ENCODE peak calls at places on chromosomes 6 and 20, in nine cellular contexts. U is left lung, Z is tibial artery, X is brain microvascular endothelial cell, H is PC-9, J is epithelial cell of esophagus, F is activated B cell treated with CpG ODN at 0.5 μM for 24 hours, R is progenitor cell of endocrine pancreas, I is neural crest cell. Q is an unnamed sample.
A peak's percentile ranks its signal among the peaks of the same experiment; 100 is the strongest.

GRCh38 chr6:108132863-108133262 is 33.0 kb upstream of the NR2E1 start:
- DNase-seq in U (no peak), Z (no peak), X (no peak), H (no peak), J (no peak), F (no peak), R (no peak), I (no peak), Q (no peak)

GRCh38 chr6:108959972-108960582 is 111.9 kb downstream of the ARMC2 start:
- DNase-seq in U (no peak), Z (no peak), X (no peak), H (no peak), J (no peak), F (no peak), R (no peak), I (no peak), Q (no peak)

GRCh38 chr6:150250826-150251225 is 108.0 kb downstream of the PPP1R14C start:
- DNase-seq in U (no peak), Z (no peak), X (peak; percentile 41), H (peak; percentile 22), J (peak; percentile 100), F (no peak), R (no peak), I (no peak), Q (no peak)

GRCh38 chr6:53257001-53257400 is 91.7 kb downstream of the ELOVL5 start:
- DNase-seq in U (no peak), Z (no peak), X (no peak), H (no peak), J (no peak), F (no peak), R (no peak), I (no peak), Q (no peak)

GRCh38 chr6:145310116-145310515 is 425.2 kb downstream of the EPM2A start:
- DNase-seq in U (no peak), Z (no peak), X (no peak), H (no peak), J (peak; percentile 25), F (no peak), R (no peak), I (no peak), Q (no peak)

GRCh38 chr6:53628354-53629119 is 37.0 kb downstream of the KLHL31 start:
- DNase-seq in U (no peak), Z (no peak), X (no peak), H (no peak), J (peak; percentile 89), F (no peak), R (no peak), I (no peak), Q (no peak)

GRCh38 chr6:39188101-39188455 is 41.2 kb downstream of the KCNK5 start:
- DNase-seq in U (no peak), Z (no peak), X (no peak), H (no peak), J (no peak), F (no peak), R (no peak), I (no peak), Q (no peak)

GRCh38 chr6:24997905-24998304 is 62.1 kb upstream of the RIPOR2 start:
- DNase-seq in U (no peak), Z (no peak), X (no peak), H (no peak), J (no peak), F (no peak), R (no peak), I (no peak), Q (no peak)

GRCh38 chr20:37233471-37234253 is 28.0 kb downstream of the GHRH start:
- DNase-seq in U (no peak), Z (no peak), X (no peak), H (no peak), J (no peak), F (no peak), R (no peak), I (no peak), Q (no peak)

DNA sequence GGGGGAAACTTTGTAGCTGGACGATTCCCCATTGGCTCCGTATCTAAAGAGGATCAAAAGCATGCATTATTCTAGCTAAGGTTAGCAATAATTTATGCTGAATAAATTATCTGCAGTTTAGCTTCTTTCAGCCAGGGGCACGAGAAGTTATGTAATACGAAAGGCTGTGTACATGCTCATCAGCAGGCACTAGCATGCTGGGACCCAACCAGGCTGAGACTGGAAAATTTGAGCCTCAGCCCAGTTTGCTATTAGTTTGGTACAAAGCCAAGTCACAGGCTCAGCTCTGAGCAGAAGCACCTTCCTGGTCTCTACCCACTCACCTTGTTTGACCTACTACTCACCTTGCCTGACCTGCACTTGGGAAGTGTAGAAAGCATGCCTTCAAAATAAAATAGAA is 328.1 kb upstream of the ARID1B start:
- DNase-seq in U (no peak), Z (no peak), X (no peak), H (no peak), J (peak; percentile 71), F (no peak), R (no peak), I (no peak), Q (no peak)
- TF ChIP-seq CTCF in U (no peak), Z (no peak), X (no peak), H (no peak), J (peak; percentile 34), F (no peak), R (no peak), I (no peak), Q (no peak)

GRCh38 chr20:15976047-15976731 is 597.1 kb downstream of the KIF16B start:
- DNase-seq in U (no peak), Z (no peak), X (no peak), H (no peak), J (no peak), F (no peak), R (no peak), I (no peak), Q (no peak)
- TF ChIP-seq CTCF in U (no peak), Z (no peak), X (no peak), H (no peak), J (no peak), F (no peak), R (no peak), I (no peak), Q (no peak)

DNA sequence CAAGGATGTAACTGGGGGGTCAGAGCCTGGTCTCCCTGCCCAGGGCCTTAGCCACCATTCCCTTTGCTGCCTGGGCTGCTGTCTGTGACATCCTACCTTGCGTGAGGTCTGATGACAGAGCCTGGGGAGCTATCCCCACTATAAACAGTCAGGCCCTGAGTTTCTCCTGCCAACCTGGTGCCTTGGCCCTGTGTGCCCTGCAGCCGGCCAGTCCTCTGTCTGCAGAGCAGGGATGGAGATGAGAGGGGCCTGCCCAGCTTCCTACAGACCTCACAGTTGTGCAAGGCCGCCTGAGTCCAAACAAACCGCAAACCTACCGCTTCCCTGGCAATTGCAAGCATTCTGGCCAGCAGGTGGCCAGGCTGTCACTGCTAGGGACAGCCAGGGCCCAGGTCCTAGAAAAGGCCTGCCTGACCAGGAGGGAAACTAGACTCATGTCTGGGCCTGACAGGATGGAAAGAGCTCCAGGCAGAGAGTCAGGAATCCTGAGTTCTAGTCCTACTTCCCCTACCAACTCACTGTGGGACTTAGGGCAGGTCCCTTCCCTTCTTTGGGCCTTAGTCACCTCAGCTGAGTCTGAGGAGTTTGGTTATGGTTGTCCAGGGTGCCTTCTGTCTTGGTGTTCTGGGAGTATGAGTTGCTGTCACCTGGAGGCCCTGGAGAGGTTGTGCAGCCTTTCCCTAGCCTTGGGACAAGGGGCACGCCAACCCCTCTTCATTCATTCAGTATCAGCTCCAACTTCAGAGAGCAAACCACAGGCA is 86.2 kb downstream of the VEGFA start:
- DNase-seq in U (no peak), Z (no peak), X (peak; percentile 26), H (peak; percentile 49), J (peak; percentile 26), F (no peak), R (peak; percentile 43), I (no peak), Q (no peak)
- TF ChIP-seq CTCF in U (peak; percentile 14), Z (no peak), X (peak; percentile 73), H (peak; percentile 66), J (peak; percentile 33), F (no peak), R (peak; percentile 71), I (peak; percentile 60), Q (peak; percentile 66)

GRCh38 chr6:139107051-139107450 is 27.8 kb upstream of the HECA start:
- DNase-seq in U (no peak), Z (no peak), X (no peak), H (no peak), J (no peak), F (no peak), R (no peak), I (no peak), Q (no peak)

GRCh38 chr6:139112561-139112960 is 22.3 kb upstream of the HECA start:
- DNase-seq in U (no peak), Z (no peak), X (no peak), H (no peak), J (no peak), F (no peak), R (no peak), I (no peak), Q (no peak)

GRCh38 chr6:139112146-139112545 is 22.7 kb upstream of the HECA start:
- DNase-seq in U (no peak), Z (no peak), X (no peak), H (no peak), J (peak; percentile 94), F (no peak), R (no peak), I (no peak), Q (no peak)

GRCh38 chr6:139108378-139108777 is 26.5 kb upstream of the HECA start:
- DNase-seq in U (no peak), Z (no peak), X (no peak), H (no peak), J (no peak), F (no peak), R (no peak), I (no peak), Q (no peak)

GRCh38 chr6:139109558-139109957 is 25.3 kb upstream of the HECA start:
- DNase-seq in U (no peak), Z (no peak), X (peak; percentile 27), H (no peak), J (no peak), F (no peak), R (no peak), I (no peak), Q (no peak)
- TF ChIP-seq CTCF in U (no peak), Z (no peak), X (peak; percentile 57), H (no peak), J (no peak), F (no peak), R (peak; percentile 30), I (peak; percentile 37), Q (peak; percentile 55)

Q was measured in type B pancreatic cell.